ENCODE peak calls at places on chromosome 16, in five cellular contexts. M, G, Y, D and W are unnamed samples.

GRCh38 chr16:23509763-23510153 is 536 bp downstream of the GGA2 start:
- DNase-seq in M (no peak), G (no peak), Y (no peak), D (no peak), W (peak)

GRCh38 chr16:55539049-55539448 is 27.4 kb upstream of the CAPNS2 start:
- DNase-seq in M (no peak), G (no peak), Y (no peak), D (no peak), W (peak)

GRCh38 chr16:165539-166374 is at the start of gene HBM:
- DNase-seq in M (no peak), G (no peak), Y (no peak), D (no peak), W (no peak)

GRCh38 chr16:75189638-75190245 is 17.2 kb downstream of the CTRB2 start:
- DNase-seq in M (no peak), G (no peak), Y (no peak), D (no peak), W (no peak)

GRCh38 chr16:13306153-13306552 is 404.8 kb downstream of the SHISA9 start:
- DNase-seq in M (no peak), G (no peak), Y (no peak), D (no peak), W (no peak)

GRCh38 chr16:58462997-58463891 is 36.7 kb upstream of the NDRG4 start:
- DNase-seq in M (no peak), G (no peak), Y (no peak), D (no peak), W (no peak)

GRCh38 chr16:81838794-81839193 is 59.7 kb downstream of the PLCG2 start:
- DNase-seq in M (no peak), G (no peak), Y (no peak), D (no peak), W (peak)

GRCh38 chr16:67673712-67674580 is 7.3 kb downstream of the C16orf86 start:
- DNase-seq in M (peak), G (no peak), Y (peak), D (no peak), W (peak)

GRCh38 chr16:69340095-69340644 is 598 bp downstream of the NIP7 start:
- DNase-seq in M (no peak), G (no peak), Y (no peak), D (no peak), W (peak)

GRCh38 chr16:70437017-70437581 is 1.8 kb downstream of the ST3GAL2 start:
- DNase-seq in M (no peak), G (peak), Y (no peak), D (no peak), W (peak)

GRCh38 chr16:11152677-11153321 is 103.2 kb downstream of the SOCS1 start:
- DNase-seq in M (no peak), G (no peak), Y (no peak), D (peak), W (no peak)

GRCh38 chr16:19810817-19811731 is 73.6 kb downstream of the GPRC5B start:
- DNase-seq in M (no peak), G (no peak), Y (no peak), D (no peak), W (peak)

GRCh38 chr16:24800586-24800985 is 45.2 kb upstream of the SLC5A11 start:
- DNase-seq in M (no peak), G (no peak), Y (no peak), D (no peak), W (peak)

GRCh38 chr16:68605746-68606145 is 39.4 kb upstream of the CDH3 start:
- DNase-seq in M (no peak), G (no peak), Y (peak), D (no peak), W (peak)

GRCh38 chr16:76237471-76237870 is 39.7 kb upstream of the CNTNAP4 start:
- DNase-seq in M (no peak), G (no peak), Y (no peak), D (no peak), W (no peak)

GRCh38 chr16:30651124-30652004 is 604 bp downstream of the PRR14 start:
- DNase-seq in M (peak), G (no peak), Y (peak), D (no peak), W (peak)

GRCh38 chr16:27780468-27781194 is 230.7 kb downstream of the KATNIP start:
- DNase-seq in M (no peak), G (no peak), Y (no peak), D (no peak), W (no peak)

GRCh38 chr16:50763211-50763610 is 21.3 kb downstream of the CYLD start:
- DNase-seq in M (no peak), G (no peak), Y (no peak), D (no peak), W (no peak)

GRCh38 chr16:1326946-1327618 is 6.4 kb upstream of the BAIAP3 start:
- DNase-seq in M (no peak), G (no peak), Y (no peak), D (no peak), W (no peak)

GRCh38 chr16:50960517-50961202 is 190.4 kb downstream of the SALL1 start:
- DNase-seq in M (no peak), G (no peak), Y (peak), D (no peak), W (no peak)

GRCh38 chr16:2485811-2486507 is 11.0 kb downstream of the TBC1D24 start:
- DNase-seq in M (no peak), G (no peak), Y (peak), D (no peak), W (no peak)
- TF ChIP-seq CTCF in M (no peak), G (no peak), Y (no peak), D (no peak), W (no peak)

GRCh38 chr16:85617948-85618347 is 4.8 kb downstream of the GSE1 start:
- DNase-seq in M (no peak), G (no peak), Y (no peak), D (no peak), W (no peak)
- H3K4me3 ChIP-seq in M (no peak), G (no peak), Y (no peak), D (no peak), W (no peak)

GRCh38 chr16:88308441-88309173 is 74.2 kb upstream of the ZNF469 start:
- DNase-seq in M (no peak), G (no peak), Y (no peak), D (no peak), W (no peak)

GRCh38 chr16:88312732-88313131 is 70.0 kb upstream of the ZNF469 start:
- DNase-seq in M (no peak), G (no peak), Y (no peak), D (no peak), W (no peak)

GRCh38 chr16:88310796-88311605 is 71.8 kb upstream of the ZNF469 start:
- DNase-seq in M (no peak), G (no peak), Y (no peak), D (no peak), W (no peak)

GRCh38 chr16:88309174-88309904 is 73.4 kb upstream of the ZNF469 start:
- DNase-seq in M (no peak), G (no peak), Y (no peak), D (no peak), W (no peak)

DNA sequence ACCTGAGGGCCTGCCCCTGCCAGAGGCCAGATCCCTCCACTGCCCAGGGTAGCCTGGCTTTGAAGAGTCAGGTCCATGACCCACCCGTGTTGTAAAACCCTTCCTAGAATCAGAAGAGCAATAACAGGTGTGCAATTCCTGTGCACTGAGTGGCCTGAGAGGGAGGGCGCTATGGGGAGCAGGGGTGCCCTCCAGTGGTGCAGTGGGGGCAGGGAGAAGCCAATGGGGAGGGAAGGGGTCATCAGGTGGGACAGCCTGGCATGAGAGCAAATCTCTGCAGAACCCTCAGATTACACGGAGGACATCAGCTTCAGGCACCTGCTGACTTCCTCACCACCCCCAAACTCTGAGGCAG is 72.9 kb upstream of the ZNF469 start:
- DNase-seq in M (no peak), G (no peak), Y (no peak), D (no peak), W (no peak)
- TF ChIP-seq CTCF in M (no peak), G (no peak), Y (no peak), D (no peak), W (peak)

GRCh38 chr16:8961811-8962390 is 1.8 kb downstream of the USP7 start:
- DNase-seq in M (no peak), G (no peak), Y (no peak), D (no peak), W (no peak)

GRCh38 chr16:8962393-8963009 is 1.2 kb downstream of the USP7 start:
- DNase-seq in M (peak), G (no peak), Y (peak), D (no peak), W (peak)

GRCh38 chr16:8959921-8960787 is 3.6 kb downstream of the USP7 start:
- DNase-seq in M (no peak), G (no peak), Y (no peak), D (no peak), W (peak)

GRCh38 chr16:8958344-8958808 is 5.3 kb downstream of the USP7 start:
- DNase-seq in M (no peak), G (no peak), Y (no peak), D (no peak), W (peak)

DNA sequence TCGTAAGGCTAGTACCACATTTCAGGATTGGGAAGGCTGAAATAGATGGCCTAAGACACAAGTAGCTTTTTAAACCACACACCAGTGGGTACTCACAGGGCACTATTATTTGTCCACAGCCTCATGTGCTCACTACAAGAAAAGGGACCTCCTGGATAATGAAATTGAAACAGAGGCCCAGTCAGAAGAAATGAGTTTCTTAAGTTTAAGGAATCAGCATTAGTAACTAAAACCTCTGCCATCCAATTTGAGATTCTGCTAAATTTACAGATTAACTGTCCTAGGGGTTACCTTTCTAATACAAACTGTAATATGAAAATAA is 3.0 kb downstream of the USP7 start:
- DNase-seq in M (no peak), G (no peak), Y (no peak), D (no peak), W (no peak)
- H3K4me3 ChIP-seq in M (no peak), G (no peak), Y (no peak), D (no peak), W (no peak)

GRCh38 chr16:80467961-80468360 is 72.8 kb upstream of the DYNLRB2 start:
- DNase-seq in M (no peak), G (no peak), Y (peak), D (no peak), W (no peak)
- TF ChIP-seq CTCF in M (no peak), G (no peak), Y (no peak), D (no peak), W (no peak)

GRCh38 chr16:84847554-84848415 is 28.0 kb downstream of the CRISPLD2 start:
- DNase-seq in M (no peak), G (no peak), Y (no peak), D (no peak), W (no peak)
- H3K4me3 ChIP-seq in M (no peak), G (no peak), Y (no peak), D (no peak), W (no peak)

GRCh38 chr16:87384162-87384999 is 805 bp upstream of the FBXO31 start:
- DNase-seq in M (peak), G (no peak), Y (peak), D (peak), W (no peak)
- TF ChIP-seq CTCF in M (no peak), G (no peak), Y (no peak), D (no peak), W (no peak)